ENCODE peak calls at places on chromosome 15, in seven cellular contexts. J is EH; H is mucosa of descending colon; K is NAMALWA; I is RCC 7860; F is stimulated activated CD4-positive, alpha-beta T cell treated with anti-CD3 and anti-CD28 coated beads, Interleukin-12 subunit alpha, Interleukin-12 subunit beta, amount 100 ng/mL, for 48 hours; X is activated T-cell treated with anti-CD3 and anti-CD28 coated beads, Interleukin-2, amount 50 U/mL, for 4 hours. D is an unnamed sample.

GRCh38 chr15:84874991-84875390 is 9.5 kb upstream of the SLC28A1 start:
- DNase-seq in J (no peak), H (no peak), K (no peak), I (no peak), F (no peak), X (no peak), D (no peak)

GRCh38 chr15:74408815-74409214 is 24.9 kb downstream of the SEMA7A start:
- DNase-seq in J (no peak), H (no peak), K (no peak), I (no peak), F (no peak), X (no peak), D (no peak)

GRCh38 chr15:48858401-48858800 is 19.5 kb upstream of the EID1 start:
- DNase-seq in J (peak; percentile 66), H (no peak), K (no peak), I (no peak), F (no peak), X (no peak), D (no peak)

GRCh38 chr15:27767918-27768640 is 331.0 kb downstream of the OCA2 start:
- DNase-seq in J (no peak), H (no peak), K (no peak), I (no peak), F (no peak), X (no peak), D (no peak)

GRCh38 chr15:28975766-28976179 is 90.0 kb downstream of the APBA2 start:
- DNase-seq in J (peak; percentile 71), H (peak; percentile 41), K (peak; percentile 69), I (peak; percentile 15), F (peak; percentile 72), X (peak; percentile 71), D (peak; percentile 57)

GRCh38 chr15:62391565-62392262 is 226.6 kb upstream of the C2CD4B start:
- DNase-seq in J (peak; percentile 68), H (peak; percentile 62), K (peak; percentile 7), I (no peak), F (peak; percentile 7), X (peak; percentile 5), D (peak; percentile 49)

GRCh38 chr15:29090617-29091466 is 178.8 kb downstream of the NSMCE3 start:
- DNase-seq in J (peak; percentile 33), H (peak; percentile 19), K (peak; percentile 53), I (no peak), F (peak; percentile 69), X (peak; percentile 55), D (peak; percentile 24)

GRCh38 chr15:57861039-57861638 is 154.6 kb downstream of the POLR2M start:
- DNase-seq in J (peak; percentile 73), H (peak; percentile 56), K (peak; percentile 79), I (peak; percentile 47), F (peak; percentile 57), X (no peak), D (peak; percentile 51)

GRCh38 chr15:98433302-98433701 is 215.0 kb upstream of the IGF1R start:
- DNase-seq in J (peak; percentile 27), H (no peak), K (no peak), I (no peak), F (no peak), X (no peak), D (no peak)

GRCh38 chr15:51229907-51230328 is 108.5 kb downstream of the CYP19A1 start:
- DNase-seq in J (peak; percentile 56), H (no peak), K (peak; percentile 55), I (no peak), F (no peak), X (no peak), D (peak; percentile 21)

GRCh38 chr15:25676070-25676469 is 187.1 kb downstream of the ATP10A start:
- DNase-seq in J (no peak), H (no peak), K (no peak), I (no peak), F (no peak), X (no peak), D (no peak)

GRCh38 chr15:42133892-42134502 is 22.4 kb downstream of the PLA2G4F start:
- DNase-seq in J (peak; percentile 53), H (peak; percentile 77), K (peak; percentile 79), I (no peak), F (peak; percentile 61), X (peak; percentile 32), D (peak; percentile 58)

GRCh38 chr15:38430106-38430760 is 23.7 kb upstream of the FAM98B start:
- DNase-seq in J (no peak), H (no peak), K (no peak), I (no peak), F (no peak), X (no peak), D (no peak)

GRCh38 chr15:98881526-98882517 is 125.8 kb downstream of the PGPEP1L start:
- DNase-seq in J (peak; percentile 74), H (no peak), K (peak; percentile 80), I (peak; percentile 53), F (no peak), X (no peak), D (peak; percentile 57)

GRCh38 chr15:64044315-64045105 is 1.8 kb downstream of the DAPK2 start:
- DNase-seq in J (no peak), H (no peak), K (peak; percentile 38), I (no peak), F (no peak), X (no peak), D (no peak)

GRCh38 chr15:40618023-40618422 is 24.0 kb downstream of the KNL1 start:
- DNase-seq in J (no peak), H (no peak), K (no peak), I (no peak), F (no peak), X (no peak), D (no peak)

GRCh38 chr15:96619171-96619570 is 288.7 kb downstream of the NR2F2 start:
- DNase-seq in J (no peak), H (no peak), K (no peak), I (no peak), F (no peak), X (no peak), D (no peak)